ENCODE peak calls at places on chromosomes 5 and 9, in six cellular contexts. I, R, Z, W, T and E are unnamed samples. For H3K4me1, the result is how much of the 10 kb centered on the place peaks cover.

GRCh38 chr9:77939149-77939668 is 92.4 kb downstream of the GNAQ start:
- DNase-seq in Z (no peak), R (no peak), I (no peak), T (no peak), W (no peak), E (no peak)

GRCh38 chr5:106269252-106269843 is 1401.4 kb downstream of the EFNA5 start:
- DNase-seq in I (no peak), T (no peak), R (no peak), W (no peak), Z (no peak), E (peak)

GRCh38 chr9:74277532-74277931 is 219.6 kb upstream of the RORB start:
- DNase-seq in R (no peak), Z (no peak), T (no peak), I (peak), W (no peak), E (peak)

GRCh38 chr5:102755691-102756371 is 726 bp downstream of the PAM start:
- DNase-seq in I (peak), Z (peak), W (peak), T (peak), R (peak), E (peak)

GRCh38 chr9:26163931-26164330 is 485.7 kb upstream of the TUSC1 start:
- DNase-seq in I (no peak), W (no peak), T (no peak), R (no peak), Z (no peak), E (no peak)

GRCh38 chr9:134641989-134642384 is 384 bp downstream of the COL5A1 start:
- DNase-seq in R (no peak), T (no peak), Z (no peak), I (no peak), W (no peak), E (no peak)

GRCh38 chr9:15219511-15219910 is 87.5 kb downstream of the TTC39B start:
- DNase-seq in R (no peak), I (no peak), T (no peak), W (no peak), Z (no peak), E (peak)

GRCh38 chr9:125400725-125401124 is 139.1 kb downstream of the GAPVD1 start:
- DNase-seq in T (no peak), R (no peak), W (no peak), Z (no peak), I (no peak), E (no peak)

GRCh38 chr5:167412506-167412905 is 878.9 kb upstream of the WWC1 start:
- DNase-seq in W (no peak), T (no peak), R (no peak), Z (no peak), I (no peak), E (no peak)

GRCh38 chr5:168978015-168978414 is 322.9 kb downstream of the SLIT3 start:
- DNase-seq in W (no peak), T (no peak), Z (no peak), R (no peak), I (no peak), E (no peak)

GRCh38 chr9:117772960-117773359 is 68.8 kb downstream of the TLR4 start:
- DNase-seq in W (no peak), T (no peak), R (no peak), I (no peak), Z (no peak), E (peak)

GRCh38 chr5:139838381-139839197 is 43.0 kb downstream of the PSD2 start:
- DNase-seq in W (no peak), T (no peak), R (no peak), Z (no peak), I (no peak), E (no peak)

GRCh38 chr9:73183917-73184861 is 32.5 kb downstream of the ANXA1 start:
- DNase-seq in W (no peak), R (no peak), I (peak), T (no peak), Z (no peak), E (peak)

GRCh38 chr5:126002222-126002897 is 420.8 kb upstream of the GRAMD2B start:
- DNase-seq in T (peak), R (no peak), I (no peak), Z (peak), W (peak), E (no peak)

GRCh38 chr5:95080026-95080425 is 204.9 kb downstream of the MCTP1 start:
- DNase-seq in W (no peak), I (no peak), T (no peak), R (no peak), Z (no peak), E (no peak)
- H3K27ac ChIP-seq in W (peak), I (no peak), T (no peak), R (no peak), Z (no peak), E (no peak)

DNA sequence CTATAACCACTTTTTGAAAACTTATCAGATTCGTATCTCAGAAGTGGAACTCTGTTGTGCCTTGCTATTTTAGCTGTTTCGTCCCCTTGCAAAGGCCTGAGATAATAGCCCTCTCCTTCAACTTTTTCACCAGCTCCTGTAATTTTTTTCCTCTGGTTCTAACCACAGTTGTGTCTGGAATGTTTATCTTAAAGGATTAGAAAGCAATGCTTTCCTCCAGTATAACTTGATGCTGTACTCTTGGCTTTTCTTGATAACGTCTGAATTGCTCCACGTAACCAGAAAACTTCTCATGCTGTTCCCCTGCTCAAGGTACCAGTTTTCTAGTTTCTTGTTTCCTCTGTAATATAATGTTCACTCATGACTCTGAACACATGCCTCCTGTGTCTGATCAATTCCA is 209.4 kb downstream of the DTWD2 start:
- DNase-seq in I (no peak), R (no peak), T (no peak), Z (no peak), W (no peak), E (no peak)
- H3K4me1 ChIP-seq in I (under half), R (under half), T (under half), Z (under half), W (under half), E (under half)

GRCh38 chr9:115033800-115034199 is 84.2 kb downstream of the TNC start:
- DNase-seq in Z (no peak), T (no peak), I (no peak), W (no peak), R (no peak), E (no peak)
- H3K27ac ChIP-seq in Z (peak), T (no peak), I (no peak), W (no peak), R (no peak), E (no peak)

GRCh38 chr5:43305948-43306563 is 7.2 kb downstream of the HMGCS1 start:
- DNase-seq in Z (no peak), T (no peak), R (no peak), I (peak), W (no peak), E (peak)
- H3K4me1 ChIP-seq in Z (under half), T (under half), R (under half), I (under half), W (under half), E (under half)

GRCh38 chr5:111735829-111736228 is 21.2 kb downstream of the NREP start:
- DNase-seq in Z (peak), T (no peak), I (no peak), R (no peak), W (no peak), E (no peak)

GRCh38 chr5:111734013-111734412 is 23.0 kb downstream of the NREP start:
- DNase-seq in W (no peak), R (no peak), T (no peak), Z (no peak), I (no peak), E (no peak)

GRCh38 chr5:111734597-111734996 is 22.4 kb downstream of the NREP start:
- DNase-seq in W (no peak), Z (no peak), R (no peak), T (no peak), I (no peak), E (no peak)

GRCh38 chr5:111731638-111732037 is 25.4 kb downstream of the NREP start:
- DNase-seq in R (no peak), W (no peak), T (no peak), Z (no peak), I (no peak), E (no peak)

DNA sequence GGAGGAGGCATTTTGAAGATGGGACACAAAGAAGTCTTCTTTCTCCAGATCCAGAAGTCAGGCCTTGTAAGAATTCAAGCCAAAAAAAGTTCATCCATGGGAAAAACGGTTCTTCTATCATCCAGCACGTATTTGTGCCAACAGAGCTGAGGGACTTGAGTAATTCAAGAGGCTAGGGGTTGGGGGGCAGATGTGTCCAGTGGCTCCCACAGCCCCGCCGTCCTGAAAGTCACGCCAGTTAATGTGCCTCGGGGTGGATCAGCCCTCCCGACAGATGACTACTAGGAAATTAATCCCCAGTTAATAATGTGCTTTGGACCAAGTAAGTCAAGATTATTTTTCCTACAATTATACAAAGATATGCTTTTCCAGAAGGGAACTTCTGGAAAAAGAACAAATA is 23.4 kb downstream of the NREP start:
- DNase-seq in W (no peak), Z (no peak), R (no peak), T (no peak), I (no peak), E (no peak)
- H3K27ac ChIP-seq in W (no peak), Z (peak), R (no peak), T (no peak), I (no peak), E (no peak)

GRCh38 chr9:112043423-112043822 is 131.7 kb downstream of the SUSD1 start:
- DNase-seq in W (no peak), Z (no peak), T (no peak), I (no peak), R (no peak), E (no peak)

GRCh38 chr9:112047538-112048066 is 127.5 kb downstream of the SUSD1 start:
- DNase-seq in R (no peak), T (no peak), W (no peak), Z (no peak), I (no peak), E (no peak)

GRCh38 chr9:112044183-112044582 is 130.9 kb downstream of the SUSD1 start:
- DNase-seq in T (no peak), Z (no peak), I (no peak), R (no peak), W (no peak), E (no peak)

GRCh38 chr9:112048924-112049785 is 125.9 kb downstream of the SUSD1 start:
- DNase-seq in R (no peak), T (no peak), W (no peak), Z (no peak), I (no peak), E (peak)

DNA sequence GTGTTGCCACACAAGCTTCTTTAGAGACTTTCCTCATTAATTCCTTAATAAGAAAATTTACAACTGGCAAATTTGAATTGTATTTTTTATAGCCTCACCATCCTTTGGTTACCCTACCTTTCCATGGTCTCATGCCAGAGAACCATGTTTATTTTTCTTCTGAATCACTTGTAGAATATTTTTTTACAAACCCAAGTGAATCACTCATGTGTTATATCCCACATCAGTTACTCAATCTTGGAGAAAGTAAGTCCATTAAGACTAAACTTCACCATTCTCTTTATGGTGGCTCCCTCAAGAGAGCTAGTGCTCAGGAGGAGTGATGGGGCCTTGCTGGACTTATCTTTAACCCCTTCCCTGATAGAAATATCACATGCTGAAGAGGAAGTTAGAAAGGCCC is 128.9 kb downstream of the SUSD1 start:
- DNase-seq in I (no peak), Z (no peak), T (no peak), R (no peak), W (no peak), E (no peak)
- H3K4me1 ChIP-seq in I (under half), Z (under half), T (under half), R (under half), W (under half), E (under half)

DNA sequence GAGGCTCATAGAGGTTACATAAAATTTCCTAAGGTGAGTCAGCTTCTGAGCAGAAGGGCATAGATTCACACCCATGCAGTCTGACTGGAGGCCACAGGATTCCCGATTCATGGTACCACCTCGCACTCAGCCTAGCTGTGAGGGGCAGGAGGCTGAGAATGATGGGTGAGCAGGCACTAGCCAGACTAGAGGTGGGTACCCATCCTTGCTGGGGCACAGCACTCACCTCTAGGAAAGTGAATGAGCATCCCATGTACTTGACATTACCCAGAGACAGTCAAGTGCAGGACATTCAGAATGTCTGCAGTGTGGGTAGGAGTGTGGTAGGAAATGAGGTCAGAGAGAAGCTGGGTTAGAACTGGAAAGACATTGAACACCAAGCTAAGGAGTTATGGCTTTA is 255.5 kb downstream of the CDK5RAP2 start:
- DNase-seq in I (no peak), W (no peak), R (no peak), Z (no peak), T (no peak), E (no peak)
- H3K27ac ChIP-seq in I (no peak), W (no peak), R (no peak), Z (no peak), T (no peak), E (no peak)